ENCODE peak calls at places on chromosome X, in five cellular contexts. V, S, O, U and Z are unnamed samples.
A peak's percentile ranks its signal among the peaks of the same experiment; 100 is the strongest.

GRCh38 chrX:40778861-40779575 is 43.7 kb upstream of the MED14 start:
- DNase-seq in V (no peak), S (peak; percentile 72), O (no peak), U (peak; percentile 75), Z (no peak)

GRCh38 chrX:153818571-153819397 is 11.6 kb downstream of the PDZD4 start:
- DNase-seq in V (no peak), S (no peak), O (no peak), U (no peak), Z (no peak)

GRCh38 chrX:84717344-84717743 is 215.1 kb upstream of the HDX start:
- DNase-seq in V (no peak), S (no peak), O (no peak), U (no peak), Z (no peak)

GRCh38 chrX:133389975-133390374 is 25.3 kb downstream of the GPC4 start:
- DNase-seq in V (no peak), S (no peak), O (no peak), U (no peak), Z (no peak)

GRCh38 chrX:2913118-2913517 is 16.0 kb downstream of the ARSD start:
- DNase-seq in V (no peak), S (no peak), O (no peak), U (no peak), Z (no peak)

GRCh38 chrX:153632612-153632980 is 14.4 kb upstream of the DUSP9 start:
- DNase-seq in V (no peak), S (no peak), O (no peak), U (no peak), Z (no peak)

GRCh38 chrX:19991350-19991718 is 473 bp upstream of the BCLAF3 start:
- DNase-seq in V (no peak), S (no peak), O (no peak), U (no peak), Z (no peak)

GRCh38 chrX:75301060-75301459 is 27.2 kb downstream of the UPRT start:
- DNase-seq in V (no peak), S (peak; percentile 36), O (no peak), U (no peak), Z (peak; percentile 56)

GRCh38 chrX:19272452-19272851 is 71.3 kb upstream of the PDHA1 start:
- DNase-seq in V (no peak), S (peak; percentile 20), O (no peak), U (no peak), Z (peak; percentile 23)

GRCh38 chrX:135382260-135382659 is 39.5 kb upstream of the SMIM10L2A start:
- DNase-seq in V (no peak), S (no peak), O (no peak), U (no peak), Z (no peak)

GRCh38 chrX:23332888-23333821 is 1.5 kb upstream of the PTCHD1 start:
- DNase-seq in V (no peak), S (no peak), O (no peak), U (no peak), Z (no peak)

GRCh38 chrX:39895228-39896110 is 202.3 kb downstream of the BCOR start:
- DNase-seq in V (peak; percentile 35), S (no peak), O (no peak), U (peak; percentile 48), Z (no peak)

GRCh38 chrX:56314334-56314733 is 82.2 kb downstream of the KLF8 start:
- DNase-seq in V (no peak), S (no peak), O (no peak), U (peak; percentile 6), Z (no peak)

GRCh38 chrX:131650637-131651410 is 107.0 kb downstream of the OR13H1 start:
- DNase-seq in V (no peak), S (peak; percentile 39), O (no peak), U (peak; percentile 9), Z (no peak)

GRCh38 chrX:124388562-124388961 is 42.2 kb downstream of the SH2D1A start:
- DNase-seq in V (peak; percentile 49), S (peak; percentile 3), O (peak; percentile 28), U (peak; percentile 60), Z (peak; percentile 63)

GRCh38 chrX:42246814-42247213 is 323.5 kb upstream of the CASK start:
- DNase-seq in V (no peak), S (no peak), O (no peak), U (peak; percentile 36), Z (peak; percentile 15)

GRCh38 chrX:80237072-80237471 is 183.2 kb upstream of the TENT5D start:
- DNase-seq in V (peak; percentile 1), S (no peak), O (no peak), U (no peak), Z (no peak)

GRCh38 chrX:153738056-153738605 is 13.5 kb downstream of the ABCD1 start:
- DNase-seq in V (no peak), S (no peak), O (no peak), U (no peak), Z (no peak)

GRCh38 chrX:76453737-76454406 is 26.4 kb downstream of the MAGEE1 start:
- DNase-seq in V (no peak), S (no peak), O (no peak), U (no peak), Z (no peak)

GRCh38 chrX:75038925-75039324 is 113.7 kb upstream of the NEXMIF start:
- DNase-seq in V (peak; percentile 12), S (peak; percentile 2), O (no peak), U (peak; percentile 7), Z (peak; percentile 33)

GRCh38 chrX:102860235-102860634 is 76.8 kb upstream of the RAB40AL start:
- DNase-seq in V (no peak), S (no peak), O (no peak), U (no peak), Z (no peak)

DNA sequence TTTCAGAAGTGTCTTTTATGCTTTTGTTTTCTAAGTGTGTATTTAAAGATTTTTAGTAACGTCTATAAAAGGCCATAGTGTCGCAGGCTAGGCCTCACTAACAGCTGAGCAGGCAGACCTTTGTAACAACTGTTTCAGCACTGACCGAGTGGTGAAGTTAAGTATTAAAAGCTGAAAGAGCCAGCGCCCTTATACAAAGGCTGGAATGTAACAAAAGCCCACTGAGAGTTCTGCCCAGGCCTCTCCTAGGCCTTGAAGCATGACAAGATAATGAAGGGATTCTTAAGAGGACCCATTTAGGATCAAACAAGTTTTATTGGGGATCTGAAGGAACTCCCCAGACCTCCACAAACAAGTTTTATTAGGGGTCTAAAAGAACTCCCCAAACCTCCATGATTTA is 722.5 kb upstream of the PRKX start:
- DNase-seq in V (no peak), S (no peak), O (no peak), U (no peak), Z (no peak)
- TF ChIP-seq CTCF in V (no peak), S (no peak), O (no peak), U (no peak), Z (no peak)

GRCh38 chrX:120365968-120366367 is 4.1 kb downstream of the ATP1B4 start:
- DNase-seq in V (no peak), S (no peak), O (no peak), U (no peak), Z (no peak)
- H3K4me3 ChIP-seq in V (no peak overlapping the region), S (no peak overlapping the region), O (no peak overlapping the region), U (no peak overlapping the region), Z (no peak overlapping the region)

DNA sequence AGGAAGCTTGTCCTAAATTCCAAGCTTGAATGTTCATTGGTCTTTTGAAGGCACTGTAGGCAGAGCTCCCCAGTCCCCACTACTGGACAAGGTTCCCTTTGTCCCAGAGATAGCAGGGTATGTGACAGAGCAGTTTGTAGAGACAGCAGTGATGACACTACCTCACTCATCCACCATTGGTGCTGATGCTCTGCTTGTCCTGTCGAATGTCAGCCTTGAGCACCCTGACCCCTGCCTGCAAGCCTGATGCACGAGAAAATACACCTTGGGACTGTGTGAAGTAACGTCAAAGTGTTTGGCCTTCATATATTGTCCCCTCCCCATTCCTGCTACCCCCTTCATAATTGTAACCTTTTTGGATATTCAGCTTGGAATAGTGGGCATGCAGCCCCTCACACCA is 188.9 kb upstream of the EOLA2 start:
- DNase-seq in V (no peak), S (no peak), O (no peak), U (no peak), Z (no peak)
- TF ChIP-seq CTCF in V (no peak), S (no peak), O (no peak), U (no peak), Z (no peak)

DNA sequence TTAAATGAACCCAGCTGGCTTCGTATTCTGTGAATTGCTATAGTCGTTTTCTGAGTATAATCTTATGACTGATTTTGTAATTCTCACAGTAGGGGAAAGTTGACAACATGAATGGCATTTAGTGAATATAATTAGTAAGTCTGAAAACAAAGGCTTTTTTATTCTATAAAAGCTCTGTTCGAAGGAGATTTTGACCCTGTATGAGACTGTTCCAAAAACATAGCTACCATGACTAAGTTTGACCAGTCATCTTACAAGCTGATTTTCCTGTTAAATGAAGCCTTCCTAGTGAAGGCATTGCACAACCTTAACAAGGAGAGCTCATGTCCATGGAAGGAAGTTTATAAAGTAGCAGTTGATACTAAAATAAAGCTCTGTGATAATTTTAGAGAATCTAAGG is 242.3 kb downstream of the RPA4 start:
- DNase-seq in V (no peak), S (peak; percentile 11), O (no peak), U (peak; percentile 61), Z (peak; percentile 36)
- H3K4me3 ChIP-seq in V (no peak overlapping the region), S (no peak overlapping the region), O (no peak overlapping the region), U (no peak overlapping the region), Z (no peak overlapping the region)

GRCh38 chrX:24990585-24990984 is 25.2 kb downstream of the ARX start:
- DNase-seq in V (no peak), S (no peak), O (no peak), U (no peak), Z (peak; percentile 43)
- TF ChIP-seq CTCF in V (peak; percentile 21), S (peak; percentile 16), O (no peak), U (no peak), Z (peak; percentile 54)

GRCh38 chrX:28589048-28589447 is 1.8 kb downstream of the IL1RAPL1 start:
- DNase-seq in V (no peak), S (peak; percentile 5), O (no peak), U (no peak), Z (no peak)
- H3K4me3 ChIP-seq in V (no peak overlapping the region), S (peak overlapping the region; percentile 70), O (no peak overlapping the region), U (no peak overlapping the region), Z (peak overlapping the region; percentile 53)